ENCODE peak calls at places on chromosomes 4 and X, in eight cellular contexts. B, N, F, L, C, I, E and T are unnamed samples.

GRCh38 chrX:101658661-101659477 is 781 bp downstream of the ARMCX2 start:
- DNase-seq in B (peak), N (peak), F (peak), L (peak), C (peak), I (peak), E (peak), T (peak)

GRCh38 chr4:129335263-129335662 is 239.3 kb downstream of the C4orf33 start:
- DNase-seq in B (no peak), N (no peak), F (no peak), L (no peak), C (no peak), I (no peak), E (no peak), T (no peak)

GRCh38 chrX:4547218-4547836 is 833.9 kb upstream of the PRKX start:
- DNase-seq in B (no peak), N (peak), F (no peak), L (peak), C (peak), I (peak), E (peak), T (no peak)

GRCh38 chrX:68139791-68140190 is 293.5 kb downstream of the OPHN1 start:
- DNase-seq in B (no peak), N (no peak), F (no peak), L (no peak), C (no peak), I (no peak), E (no peak), T (no peak)

GRCh38 chr4:25088342-25088952 is 57.7 kb upstream of the LGI2 start:
- DNase-seq in B (peak), N (no peak), F (peak), L (no peak), C (no peak), I (no peak), E (no peak), T (no peak)

GRCh38 chr4:78293348-78293747 is 236.2 kb downstream of the FRAS1 start:
- DNase-seq in B (no peak), N (no peak), F (no peak), L (no peak), C (no peak), I (no peak), E (no peak), T (no peak)

GRCh38 chr4:115154826-115155225 is 41.4 kb upstream of the NDST4 start:
- DNase-seq in B (no peak), N (no peak), F (no peak), L (no peak), C (no peak), I (no peak), E (no peak), T (no peak)

GRCh38 chr4:184993243-184993642 is 25.0 kb upstream of the HELT start:
- DNase-seq in B (no peak), N (no peak), F (no peak), L (no peak), C (no peak), I (no peak), E (no peak), T (no peak)

GRCh38 chr4:145670422-145670821 is 9.5 kb upstream of the C4orf51 start:
- DNase-seq in B (no peak), N (no peak), F (no peak), L (no peak), C (no peak), I (no peak), E (no peak), T (no peak)

GRCh38 chr4:168710353-168710946 is 213.6 kb downstream of the PALLD start:
- DNase-seq in B (no peak), N (no peak), F (no peak), L (peak), C (no peak), I (no peak), E (no peak), T (no peak)

GRCh38 chr4:38695844-38696243 is 31.8 kb downstream of the KLF3 start:
- DNase-seq in B (no peak), N (no peak), F (no peak), L (no peak), C (no peak), I (no peak), E (no peak), T (no peak)

GRCh38 chrX:110394653-110395052 is 36.0 kb downstream of the RTL9 start:
- DNase-seq in B (no peak), N (no peak), F (no peak), L (no peak), C (no peak), I (no peak), E (no peak), T (no peak)

GRCh38 chr4:91113130-91113706 is 986.0 kb downstream of the CCSER1 start:
- DNase-seq in B (no peak), N (no peak), F (no peak), L (peak), C (no peak), I (no peak), E (no peak), T (no peak)

GRCh38 chrX:49231333-49232000 is 1.7 kb downstream of the CACNA1F start:
- DNase-seq in B (no peak), N (no peak), F (no peak), L (no peak), C (no peak), I (no peak), E (no peak), T (no peak)

GRCh38 chr4:153466637-153467153 is 535 bp downstream of the TMEM131L start:
- DNase-seq in B (no peak), N (no peak), F (no peak), L (peak), C (peak), I (peak), E (no peak), T (no peak)

GRCh38 chr4:43103048-43103447 is 210.5 kb downstream of the GRXCR1 start:
- DNase-seq in B (no peak), N (no peak), F (no peak), L (no peak), C (no peak), I (no peak), E (no peak), T (no peak)

GRCh38 chr4:66575024-66575696 is 904.9 kb upstream of the EPHA5 start:
- DNase-seq in B (no peak), N (no peak), F (no peak), L (peak), C (no peak), I (no peak), E (no peak), T (no peak)

GRCh38 chr4:138090145-138090917 is 151.8 kb downstream of the SLC7A11 start:
- DNase-seq in B (peak), N (no peak), F (peak), L (peak), C (peak), I (no peak), E (peak), T (peak)

GRCh38 chrX:142884853-142885252 is 140.9 kb upstream of the SPANXN4 start:
- DNase-seq in B (no peak), N (no peak), F (no peak), L (no peak), C (no peak), I (no peak), E (no peak), T (no peak)

GRCh38 chr4:86243750-86244149 is 116.1 kb downstream of the MAPK10 start:
- DNase-seq in B (no peak), N (no peak), F (no peak), L (no peak), C (no peak), I (no peak), E (no peak), T (no peak)

GRCh38 chr4:56575820-56576429 is 70.3 kb downstream of the ARL9 start:
- DNase-seq in B (no peak), N (no peak), F (no peak), L (peak), C (peak), I (no peak), E (no peak), T (no peak)

GRCh38 chrX:151912780-151913179 is at the start of gene MAGEA4:
- DNase-seq in B (no peak), N (no peak), F (no peak), L (no peak), C (no peak), I (no peak), E (no peak), T (no peak)